ENCODE peak calls at places on chromosomes 16 and 17, in five cellular contexts. K, D, Q, J and C are unnamed samples.

GRCh38 chr17:12665263-12666210 is at the start of gene MYOCD:
- DNase-seq in K (peak), D (peak), Q (no peak), J (peak), C (no peak)

GRCh38 chr16:24537474-24538337 is 1.7 kb upstream of the RBBP6 start:
- DNase-seq in K (no peak), D (peak), Q (no peak), J (no peak), C (no peak)

GRCh38 chr17:5123343-5124124 is 7.7 kb downstream of the USP6 start:
- DNase-seq in K (peak), D (no peak), Q (no peak), J (peak), C (no peak)

GRCh38 chr16:456891-457483 is 31.5 kb downstream of the RAB11FIP3 start:
- DNase-seq in K (no peak), D (no peak), Q (peak), J (no peak), C (no peak)

GRCh38 chr16:23836078-23836403 is 258 bp downstream of the PRKCB start:
- DNase-seq in K (no peak), D (no peak), Q (no peak), J (no peak), C (no peak)

GRCh38 chr17:65324977-65325376 is 187.8 kb downstream of the RGS9 start:
- DNase-seq in K (peak), D (no peak), Q (peak), J (no peak), C (no peak)

GRCh38 chr17:82092094-82092586 is 5.9 kb downstream of the FASN start:
- DNase-seq in K (no peak), D (no peak), Q (no peak), J (no peak), C (no peak)

GRCh38 chr16:25692307-25692706 is 548 bp downstream of the HS3ST4 start:
- DNase-seq in K (no peak), D (no peak), Q (no peak), J (no peak), C (no peak)

GRCh38 chr17:51258756-51259573 is 884 bp downstream of the MBTD1 start:
- DNase-seq in K (peak), D (peak), Q (no peak), J (peak), C (no peak)

GRCh38 chr16:4538067-4538385 is 547 bp downstream of the CDIP1 start:
- DNase-seq in K (no peak), D (no peak), Q (no peak), J (no peak), C (no peak)

GRCh38 chr17:1365445-1366039 is 34.5 kb downstream of the YWHAE start:
- DNase-seq in K (peak), D (peak), Q (peak), J (peak), C (peak)

GRCh38 chr16:69083306-69083941 is 22.0 kb upstream of the HAS3 start:
- DNase-seq in K (no peak), D (no peak), Q (no peak), J (no peak), C (no peak)

GRCh38 chr16:68368602-68368944 is 57.8 kb downstream of the PRMT7 start:
- DNase-seq in K (no peak), D (no peak), Q (no peak), J (no peak), C (no peak)

GRCh38 chr17:8472663-8473062 is 37.0 kb downstream of the NDEL1 start:
- DNase-seq in K (no peak), D (no peak), Q (no peak), J (no peak), C (no peak)

GRCh38 chr17:8066841-8067775 is 20.4 kb downstream of the ALOX12B start:
- DNase-seq in K (no peak), D (no peak), Q (no peak), J (peak), C (no peak)

GRCh38 chr16:25264599-25264998 is 7.0 kb upstream of the ZKSCAN2 start:
- DNase-seq in K (no peak), D (no peak), Q (peak), J (no peak), C (no peak)

GRCh38 chr16:69243479-69243878 is 56.5 kb downstream of the SNTB2 start:
- DNase-seq in K (no peak), D (no peak), Q (peak), J (no peak), C (no peak)

GRCh38 chr16:4324871-4325740 is 9.2 kb downstream of the GLIS2 start:
- DNase-seq in K (no peak), D (no peak), Q (no peak), J (no peak), C (no peak)

GRCh38 chr17:50693041-50693682 is 14.6 kb downstream of the ANKRD40 start:
- DNase-seq in K (no peak), D (peak), Q (peak), J (no peak), C (no peak)

GRCh38 chr17:77690271-77691161 is 268.0 kb upstream of the TNRC6C start:
- DNase-seq in K (peak), D (no peak), Q (no peak), J (no peak), C (no peak)

GRCh38 chr16:17053536-17054160 is 417.1 kb downstream of the XYLT1 start:
- DNase-seq in K (no peak), D (no peak), Q (no peak), J (no peak), C (no peak)

GRCh38 chr16:71923941-71924690 is 28.8 kb downstream of the IST1 start:
- DNase-seq in K (no peak), D (no peak), Q (peak), J (no peak), C (no peak)

GRCh38 chr16:1500465-1501150 is 7.4 kb downstream of the TELO2 start:
- DNase-seq in K (no peak), D (no peak), Q (no peak), J (no peak), C (no peak)

GRCh38 chr17:80227156-80227555 is 6.9 kb downstream of the SLC26A11 start:
- DNase-seq in K (no peak), D (no peak), Q (no peak), J (no peak), C (no peak)
- H3K27ac ChIP-seq in K (no peak), D (no peak), Q (no peak), J (no peak), C (no peak)

GRCh38 chr16:12255473-12255872 is 278.9 kb downstream of the SNX29 start:
- DNase-seq in K (no peak), D (no peak), Q (no peak), J (no peak), C (no peak)
- H3K4me3 ChIP-seq in K (no peak), D (no peak), Q (no peak), J (no peak), C (no peak)

GRCh38 chr17:28346746-28347246 is 10.5 kb downstream of the POLDIP2 start:
- DNase-seq in K (no peak), D (peak), Q (peak), J (no peak), C (no peak)
- TF ChIP-seq CTCF in K (peak), D (peak), Q (peak), J (no peak), C (no peak)

GRCh38 chr17:60618854-60619253 is 18.9 kb downstream of the PPM1D start:
- DNase-seq in K (no peak), D (no peak), Q (no peak), J (no peak), C (no peak)
- H3K27ac ChIP-seq in K (no peak), D (no peak), Q (no peak), J (no peak), C (no peak)

DNA sequence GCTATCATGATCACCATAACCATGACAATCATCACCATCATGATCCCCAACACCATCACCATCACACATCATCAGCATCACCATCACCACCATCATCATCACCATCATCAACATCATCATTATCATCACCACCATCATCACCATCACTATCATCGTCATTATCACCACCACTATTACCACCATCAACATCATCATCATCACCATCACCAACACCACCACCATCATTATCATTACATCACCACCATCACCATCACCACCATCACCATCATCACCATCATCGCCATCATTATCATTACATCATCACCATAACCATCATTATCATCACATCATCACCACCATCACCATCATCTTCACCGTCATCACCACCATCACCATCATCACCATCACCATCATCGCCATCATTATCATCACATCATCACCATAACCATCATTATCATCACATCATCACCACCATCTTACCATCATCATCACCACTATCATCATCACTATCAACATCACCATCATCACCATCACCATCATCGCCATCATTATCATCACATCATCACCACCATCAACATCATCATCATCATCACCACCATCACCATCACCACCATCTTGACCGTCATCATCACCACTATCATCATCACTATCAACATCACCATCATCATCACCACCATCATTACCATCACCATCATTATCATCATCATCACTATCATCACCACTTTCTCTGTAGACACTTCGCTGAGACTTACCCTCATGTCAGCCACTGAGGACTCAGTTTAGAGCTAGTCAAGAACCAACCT is 366.0 kb downstream of the C16orf95 start:
- DNase-seq in K (no peak), D (no peak), Q (no peak), J (no peak), C (no peak)
- H3K4me3 ChIP-seq in K (no peak), D (no peak), Q (no peak), J (no peak), C (no peak)

DNA sequence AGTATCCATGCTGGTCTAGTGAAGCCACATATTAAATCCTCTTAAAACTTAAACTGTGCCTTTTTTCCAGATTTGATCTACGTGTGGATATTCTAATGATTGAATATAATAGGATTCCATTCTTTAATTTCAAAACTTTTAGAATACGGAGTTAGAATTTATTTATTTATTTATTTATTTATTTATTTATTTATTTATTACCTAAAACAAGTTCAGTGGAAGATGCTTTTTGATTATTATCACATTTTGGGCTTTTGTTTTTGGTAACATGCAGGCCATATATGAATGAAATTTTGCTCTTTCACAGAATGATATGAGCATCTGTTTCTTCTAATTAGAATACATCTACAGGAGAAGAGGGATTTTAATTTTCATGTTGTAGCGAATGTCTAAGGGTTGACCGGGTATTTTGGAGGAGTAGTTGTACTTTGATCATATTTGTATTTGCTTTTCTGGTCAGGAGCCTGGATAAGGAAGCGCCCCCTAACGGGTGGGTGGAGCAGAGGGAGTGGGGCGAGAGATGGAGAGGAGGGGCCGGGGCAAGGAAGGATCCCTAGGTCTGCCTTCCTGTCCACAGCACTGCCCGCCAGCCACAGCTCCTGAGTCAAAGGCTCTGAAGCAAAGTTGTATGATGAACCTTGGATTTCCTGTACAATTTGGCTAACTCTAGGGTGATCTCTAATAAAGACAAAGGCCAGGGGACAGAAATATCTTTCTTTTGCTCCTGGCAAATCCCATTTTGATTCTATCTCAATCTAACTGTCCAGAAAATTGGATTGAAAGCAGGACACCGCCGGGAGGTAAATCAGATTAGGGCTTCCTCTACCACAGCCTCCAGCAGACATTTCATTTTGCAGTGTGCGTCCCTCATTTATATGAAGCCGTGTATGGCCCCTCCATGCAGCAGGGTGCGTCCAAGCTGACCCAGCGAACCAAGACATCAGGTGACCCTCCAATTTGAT is 149.1 kb downstream of the PRKCA start:
- DNase-seq in K (no peak), D (peak), Q (no peak), J (peak), C (no peak)
- TF ChIP-seq CTCF in K (no peak), D (peak), Q (no peak), J (peak), C (no peak)

DNA sequence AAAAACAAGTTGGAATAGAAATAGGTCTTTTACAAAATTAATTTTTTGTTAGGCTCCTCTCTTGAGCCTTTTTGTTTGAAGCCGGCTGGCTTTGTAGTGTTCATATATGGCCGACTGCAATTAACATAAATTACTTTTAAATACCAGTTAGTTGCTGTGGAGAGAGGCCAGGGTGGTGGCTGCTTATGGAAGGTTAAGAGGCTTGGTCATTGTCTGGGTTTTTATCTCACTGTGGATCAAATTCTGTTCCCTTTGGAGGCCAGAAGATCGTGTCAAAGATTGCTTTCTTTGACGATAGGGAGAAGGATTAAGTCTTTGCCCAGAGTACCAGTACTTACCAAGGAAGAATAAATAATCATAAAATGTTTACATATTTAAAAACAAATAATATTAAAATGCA is 39.9 kb downstream of the MSI2 start:
- DNase-seq in K (no peak), D (no peak), Q (no peak), J (no peak), C (no peak)
- H3K27ac ChIP-seq in K (no peak), D (peak), Q (no peak), J (no peak), C (no peak)

DNA sequence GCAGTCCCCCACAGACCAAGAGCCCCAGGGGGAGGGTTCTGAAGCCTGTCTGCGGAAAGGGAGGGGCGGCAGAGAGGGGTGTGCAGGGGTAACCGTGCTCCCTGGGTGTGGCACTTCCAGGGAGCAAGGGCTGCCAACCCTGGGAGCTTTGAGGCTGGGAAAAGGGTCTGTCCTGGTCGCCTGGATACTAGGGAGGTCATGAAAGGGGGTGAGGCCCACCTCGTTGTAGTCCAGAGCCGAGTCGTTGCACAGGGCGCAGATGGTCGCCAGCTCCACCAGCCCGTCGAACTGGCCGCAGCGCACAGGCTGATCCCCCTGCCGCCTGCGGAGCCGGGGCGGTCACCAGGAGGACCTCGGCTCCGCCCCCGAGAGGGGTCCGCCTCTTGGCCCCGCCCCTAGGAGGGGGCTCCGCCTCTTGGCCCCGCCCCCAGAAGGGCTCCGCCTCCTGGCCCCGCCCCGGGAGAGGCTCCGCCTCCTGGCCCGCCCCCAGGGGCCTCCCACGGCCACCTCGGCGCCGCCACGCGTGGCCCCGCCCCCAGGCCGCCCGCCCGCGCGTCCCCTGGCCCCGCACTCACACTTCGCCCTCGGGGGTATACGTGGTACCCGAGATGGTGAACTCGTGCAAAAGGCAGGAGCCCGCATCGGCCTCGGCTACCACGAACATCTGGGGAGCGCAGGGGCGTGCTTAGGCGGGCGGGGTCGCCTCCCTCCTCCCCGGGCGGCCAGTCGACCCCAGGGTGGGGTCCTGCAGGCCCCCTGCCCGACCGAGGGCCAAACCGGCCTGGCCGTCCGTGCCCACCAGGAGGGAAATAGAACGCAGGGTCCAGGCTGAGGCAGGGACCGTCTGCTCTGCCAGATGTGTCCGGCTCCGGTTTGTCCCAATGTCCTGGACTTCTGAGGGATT is 19.5 kb downstream of the ATP2A3 start:
- DNase-seq in K (no peak), D (peak), Q (peak), J (peak), C (no peak)
- H3K4me3 ChIP-seq in K (peak), D (no peak), Q (peak), J (no peak), C (peak)

GRCh38 chr16:82263456-82264159 is 93.6 kb upstream of the MPHOSPH6 start:
- DNase-seq in K (peak), D (peak), Q (peak), J (peak), C (peak)
- TF ChIP-seq CTCF in K (peak), D (peak), Q (peak), J (peak), C (peak)